ENCODE peak calls at places on chromosomes 2 and 18, in eight cellular contexts. B is GM04504; C is right atrium auricular region; X is NCI-H2171 treated with DMSO at 0.1 percent for 48 hours; L is stimulated activated CD8-positive, alpha-beta memory T cell treated with anti-CD3 and anti-CD28 coated beads, Interleukin-4, amount 100 ng/mL, for 4 hours; O is GDM1; U is PC-9; W is brain microvascular endothelial cell. Y is an unnamed sample.

GRCh38 chr2:197997083-197997541 is 192.7 kb downstream of the PLCL1 start:
- DNase-seq in B (no peak), C (no peak), X (no peak), L (no peak), O (no peak), U (no peak), W (no peak), Y (no peak)

GRCh38 chr18:48709371-48709770 is 170.5 kb downstream of the CTIF start:
- DNase-seq in B (no peak), C (no peak), X (no peak), L (no peak), O (no peak), U (no peak), W (no peak), Y (no peak)

GRCh38 chr2:21356076-21356856 is 232.5 kb downstream of the TDRD15 start:
- DNase-seq in B (no peak), C (no peak), X (peak), L (no peak), O (no peak), U (no peak), W (no peak), Y (no peak)

GRCh38 chr2:31268344-31268743 is 34.4 kb downstream of the EHD3 start:
- DNase-seq in B (no peak), C (no peak), X (no peak), L (no peak), O (no peak), U (no peak), W (no peak), Y (no peak)

GRCh38 chr2:240232961-240233890 is 92.8 kb upstream of the OTOS start:
- DNase-seq in B (peak), C (peak), X (no peak), L (peak), O (peak), U (peak), W (peak), Y (peak)

GRCh38 chr2:69535739-69536374 is 98.6 kb upstream of the NFU1 start:
- DNase-seq in B (no peak), C (no peak), X (no peak), L (no peak), O (no peak), U (no peak), W (no peak), Y (no peak)

GRCh38 chr18:62325806-62326645 is 916 bp downstream of the TNFRSF11A start:
- DNase-seq in B (no peak), C (no peak), X (peak), L (no peak), O (no peak), U (peak), W (no peak), Y (no peak)

GRCh38 chr2:16105664-16106281 is 165.4 kb downstream of the MYCN start:
- DNase-seq in B (no peak), C (no peak), X (no peak), L (no peak), O (no peak), U (no peak), W (no peak), Y (no peak)

GRCh38 chr2:199833525-199833924 is 17.5 kb downstream of the FTCDNL1 start:
- DNase-seq in B (no peak), C (no peak), X (no peak), L (no peak), O (no peak), U (no peak), W (no peak), Y (no peak)

GRCh38 chr18:7158201-7158600 is 40.6 kb upstream of the LAMA1 start:
- DNase-seq in B (no peak), C (no peak), X (no peak), L (no peak), O (no peak), U (no peak), W (peak), Y (no peak)

GRCh38 chr18:36305375-36305774 is 7.9 kb downstream of the FHOD3 start:
- DNase-seq in B (no peak), C (no peak), X (no peak), L (no peak), O (no peak), U (no peak), W (no peak), Y (no peak)

GRCh38 chr2:21005111-21005699 is 38.7 kb downstream of the APOB start:
- DNase-seq in B (no peak), C (no peak), X (no peak), L (no peak), O (no peak), U (peak), W (no peak), Y (no peak)

GRCh38 chr2:25373269-25373981 is 31.7 kb upstream of the DNMT3A start:
- DNase-seq in B (no peak), C (no peak), X (peak), L (no peak), O (no peak), U (no peak), W (no peak), Y (no peak)

GRCh38 chr2:42459296-42459695 is 34.5 kb downstream of the KCNG3 start:
- DNase-seq in B (no peak), C (no peak), X (no peak), L (no peak), O (no peak), U (no peak), W (no peak), Y (no peak)